ENCODE peak calls at places on chromosome 1, in four cellular contexts. K is sigmoid colon; F is omental fat pad; Z is CD8-positive, alpha-beta T cell. T is an unnamed sample.

GRCh38 chr1:211925016-211925415 is 94.5 kb upstream of the LPGAT1 start:
- DNase-seq in K (no peak), F (no peak), Z (no peak), T (no peak)

GRCh38 chr1:117632269-117633067 is 26.6 kb downstream of the TENT5C start:
- DNase-seq in K (no peak), F (no peak), Z (no peak), T (no peak)

GRCh38 chr1:111506561-111506960 is 3.1 kb upstream of the ADORA3 start:
- DNase-seq in K (no peak), F (no peak), Z (no peak), T (no peak)

GRCh38 chr1:110425611-110426152 is 18.2 kb upstream of the LAMTOR5 start:
- DNase-seq in K (peak), F (no peak), Z (no peak), T (no peak)

GRCh38 chr1:47175227-47175934 is 14.5 kb downstream of the PDZK1IP1 start:
- DNase-seq in K (no peak), F (no peak), Z (no peak), T (peak)

GRCh38 chr1:32886012-32886827 is at the start of gene HPCA:
- DNase-seq in K (no peak), F (no peak), Z (no peak), T (peak)

GRCh38 chr1:82486969-82487368 is 686.2 kb downstream of the ADGRL2 start:
- DNase-seq in K (no peak), F (no peak), Z (no peak), T (no peak)

GRCh38 chr1:174874337-174875053 is 125.3 kb upstream of the CACYBP start:
- DNase-seq in K (no peak), F (no peak), Z (no peak), T (no peak)

GRCh38 chr1:162056043-162056442 is 13.4 kb upstream of the NOS1AP start:
- DNase-seq in K (peak), F (no peak), Z (no peak), T (peak)

GRCh38 chr1:224051086-224051406 is 62.9 kb upstream of the FBXO28 start:
- DNase-seq in K (no peak), F (no peak), Z (no peak), T (no peak)
- TF ChIP-seq CTCF in K (no peak), F (no peak), Z (no peak), T (peak)

DNA sequence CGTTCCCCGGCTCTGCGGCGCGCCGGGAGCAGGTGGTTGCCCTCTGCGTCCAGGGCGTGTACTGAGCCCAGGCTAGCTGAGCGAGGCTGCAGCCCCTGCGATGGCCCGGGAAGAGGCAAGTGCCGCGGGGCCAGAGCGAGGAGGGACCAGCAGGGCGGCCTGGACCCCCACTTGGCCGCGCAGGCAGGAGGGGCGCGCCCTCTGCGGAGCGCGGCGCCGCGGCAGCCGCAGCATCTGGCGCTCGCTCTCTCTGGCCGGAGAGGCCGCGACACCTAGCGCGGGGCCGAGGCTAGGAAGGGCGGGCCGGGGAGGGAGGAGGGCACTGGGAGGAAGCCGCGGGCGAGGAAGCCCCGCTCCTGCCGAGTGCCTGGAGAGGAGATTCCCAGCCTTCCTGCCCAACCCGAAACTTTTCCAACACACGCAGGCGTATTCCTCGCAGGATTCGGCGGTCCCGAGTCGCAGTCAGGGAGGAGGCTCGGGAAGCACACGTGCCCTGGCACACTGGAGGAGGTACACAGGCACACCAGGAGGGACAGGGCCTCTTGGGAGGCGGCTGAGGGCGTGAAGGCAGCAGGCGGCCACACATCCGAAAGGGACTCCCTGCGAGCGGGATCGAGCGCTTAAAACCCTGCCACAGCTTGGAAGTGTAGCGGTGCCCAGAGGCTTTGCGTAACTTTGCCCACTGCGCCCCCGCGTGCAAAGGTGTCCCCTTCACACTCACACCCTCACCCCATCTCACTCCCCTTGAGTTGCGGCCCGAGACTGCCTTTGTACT is 4.8 kb upstream of the PROX1 start:
- DNase-seq in K (no peak), F (no peak), Z (no peak), T (no peak)
- TF ChIP-seq CTCF in K (no peak), F (no peak), Z (no peak), T (no peak)

DNA sequence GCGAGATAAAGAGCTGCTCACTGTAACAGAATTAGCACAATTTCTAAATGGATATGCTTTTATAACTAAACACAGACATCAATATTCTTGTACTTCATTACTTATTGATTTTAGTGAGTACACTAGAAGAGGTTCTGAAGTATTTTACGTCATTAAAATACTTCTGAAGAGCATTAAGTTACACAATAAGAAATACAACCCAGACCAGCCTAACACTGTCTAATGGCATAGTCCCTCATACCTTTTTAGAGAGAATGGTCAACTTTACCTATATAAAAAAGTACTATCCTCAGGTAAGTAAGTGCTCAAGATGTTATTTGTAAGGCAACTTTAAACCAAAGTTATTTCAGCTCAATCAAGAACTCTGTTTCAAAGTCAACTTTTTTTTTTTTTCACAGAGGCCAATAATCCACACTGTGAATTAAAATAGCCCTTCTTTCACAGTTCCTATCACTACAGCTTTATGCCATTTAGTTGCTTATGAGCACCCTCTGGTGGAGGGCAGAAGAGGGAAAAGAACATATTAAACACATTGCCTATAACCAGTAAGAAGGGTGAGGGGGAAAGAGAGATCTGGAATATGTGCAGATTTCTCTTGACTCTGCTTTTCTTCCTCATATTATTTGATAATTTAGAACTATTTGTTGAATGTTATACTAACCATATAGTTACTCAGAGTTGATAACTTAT is 182.1 kb upstream of the DMRTA2 start:
- DNase-seq in K (no peak), F (no peak), Z (no peak), T (no peak)
- TF ChIP-seq CTCF in K (no peak), F (no peak), Z (no peak), T (peak)

GRCh38 chr1:85463666-85464496 is 1.1 kb downstream of the DDAH1 start:
- DNase-seq in K (no peak), F (no peak), Z (no peak), T (no peak)
- TF ChIP-seq CTCF in K (no peak), F (no peak), Z (no peak), T (no peak)

GRCh38 chr1:29372108-29372507 is 135.8 kb downstream of the PTPRU start:
- DNase-seq in K (no peak), F (no peak), Z (no peak), T (no peak)

GRCh38 chr1:29364101-29364678 is 127.9 kb downstream of the PTPRU start:
- DNase-seq in K (no peak), F (no peak), Z (no peak), T (no peak)

GRCh38 chr1:29365906-29366670 is 129.8 kb downstream of the PTPRU start:
- DNase-seq in K (peak), F (no peak), Z (no peak), T (no peak)

GRCh38 chr1:29370067-29370466 is 133.7 kb downstream of the PTPRU start:
- DNase-seq in K (no peak), F (no peak), Z (no peak), T (no peak)

GRCh38 chr1:29368936-29369932 is 132.9 kb downstream of the PTPRU start:
- DNase-seq in K (peak), F (no peak), Z (no peak), T (no peak)
- TF ChIP-seq CTCF in K (no peak), F (no peak), Z (no peak), T (no peak)

GRCh38 chr1:150926094-150926741 is at the start of gene SETDB1:
- DNase-seq in K (peak), F (peak), Z (peak), T (peak)
- TF ChIP-seq CTCF in K (no peak), F (no peak), Z (no peak), T (no peak)